ENCODE peak calls at places on chromosomes 16 and 17, in nine cellular contexts. Y is naive B cell; N is anterior cingulate cortex; M is stromal cell of bone marrow; X is fibroblast of the conjunctiva; O is activated CD4-positive, alpha-beta T cell treated with anti-CD3 and anti-CD28 coated beads for 36 hours; F is AG04450; G is NCI-H774; Q is activated T-cell treated with anti-CD3 and anti-CD28 coated beads, Interleukin-2, amount 50 U/mL, for 72 hours. H is an unnamed sample.

GRCh38 chr17:19418312-19418992 is 7.4 kb downstream of the RNF112 start:
- DNase-seq in Y (no peak), N (no peak), M (peak; percentile 68), X (no peak), O (peak; percentile 60), F (no peak), G (no peak), Q (peak; percentile 48), H (no peak)

GRCh38 chr17:17151962-17152361 is 54.2 kb downstream of the PLD6 start:
- DNase-seq in Y (no peak), N (peak; percentile 77), M (peak; percentile 96), X (peak; percentile 81), O (peak; percentile 69), F (peak; percentile 72), G (no peak), Q (peak; percentile 66), H (no peak)

GRCh38 chr17:17342242-17342945 is 39.2 kb downstream of the NT5M start:
- DNase-seq in Y (no peak), N (no peak), M (no peak), X (no peak), O (no peak), F (no peak), G (no peak), Q (no peak), H (no peak)

GRCh38 chr17:57215317-57215716 is 41.0 kb upstream of the MSI2 start:
- DNase-seq in Y (no peak), N (no peak), M (no peak), X (peak; percentile 39), O (no peak), F (no peak), G (no peak), Q (no peak), H (no peak)

GRCh38 chr17:8865811-8866210 is 1.7 kb downstream of the PIK3R6 start:
- DNase-seq in Y (no peak), N (no peak), M (no peak), X (no peak), O (no peak), F (no peak), G (no peak), Q (no peak), H (no peak)

GRCh38 chr16:50270510-50271147 is 4.3 kb downstream of the ADCY7 start:
- DNase-seq in Y (no peak), N (no peak), M (no peak), X (no peak), O (no peak), F (no peak), G (no peak), Q (no peak), H (no peak)

GRCh38 chr16:23435500-23435899 is 17.5 kb downstream of the COG7 start:
- DNase-seq in Y (peak; percentile 44), N (no peak), M (no peak), X (peak; percentile 28), O (peak; percentile 81), F (no peak), G (peak; percentile 10), Q (peak; percentile 66), H (peak; percentile 69)

GRCh38 chr17:77281024-77281903 is 140.5 kb downstream of the SEC14L1 start:
- DNase-seq in Y (peak; percentile 78), N (no peak), M (no peak), X (no peak), O (peak; percentile 79), F (no peak), G (peak; percentile 85), Q (peak; percentile 73), H (peak; percentile 26)

GRCh38 chr17:79042421-79043190 is 18.6 kb downstream of the C1QTNF1 start:
- DNase-seq in Y (peak; percentile 42), N (no peak), M (no peak), X (peak; percentile 31), O (peak; percentile 73), F (no peak), G (peak; percentile 75), Q (peak; percentile 60), H (no peak)

GRCh38 chr16:66286527-66286926 is 80.0 kb upstream of the CDH5 start:
- DNase-seq in Y (no peak), N (no peak), M (no peak), X (no peak), O (no peak), F (no peak), G (no peak), Q (no peak), H (no peak)

GRCh38 chr17:58284613-58285421 is 4.1 kb upstream of the MPO start:
- DNase-seq in Y (no peak), N (no peak), M (no peak), X (no peak), O (no peak), F (no peak), G (no peak), Q (no peak), H (no peak)

GRCh38 chr16:19284207-19284606 is 1.3 kb upstream of the CLEC19A start:
- DNase-seq in Y (no peak), N (peak; percentile 66), M (peak; percentile 1), X (no peak), O (peak; percentile 55), F (no peak), G (peak; percentile 30), Q (peak; percentile 10), H (no peak)

GRCh38 chr16:77585852-77586251 is 136.5 kb upstream of the NUDT7 start:
- DNase-seq in Y (no peak), N (no peak), M (no peak), X (no peak), O (peak; percentile 23), F (no peak), G (no peak), Q (peak; percentile 5), H (no peak)

GRCh38 chr17:78934681-78935418 is 9.7 kb upstream of the TIMP2 start:
- DNase-seq in Y (no peak), N (no peak), M (no peak), X (no peak), O (no peak), F (no peak), G (no peak), Q (no peak), H (no peak)

GRCh38 chr16:165218-165538 is 600 bp upstream of the HBM start:
- DNase-seq in Y (no peak), N (no peak), M (no peak), X (no peak), O (no peak), F (no peak), G (no peak), Q (no peak), H (no peak)

GRCh38 chr16:85523602-85524364 is 89.3 kb upstream of the GSE1 start:
- DNase-seq in Y (no peak), N (no peak), M (no peak), X (peak; percentile 22), O (no peak), F (no peak), G (no peak), Q (no peak), H (no peak)

GRCh38 chr16:1929105-1929504 is 10.9 kb upstream of the HS3ST6 start:
- DNase-seq in Y (no peak), N (no peak), M (no peak), X (no peak), O (peak; percentile 49), F (no peak), G (peak; percentile 24), Q (no peak), H (no peak)

GRCh38 chr17:76588182-76588581 is 2.5 kb upstream of the ST6GALNAC2 start:
- DNase-seq in Y (no peak), N (no peak), M (no peak), X (no peak), O (no peak), F (no peak), G (no peak), Q (no peak), H (no peak)

GRCh38 chr16:51542856-51543510 is 391.9 kb upstream of the SALL1 start:
- DNase-seq in Y (no peak), N (no peak), M (no peak), X (no peak), O (no peak), F (no peak), G (peak; percentile 71), Q (no peak), H (peak; percentile 40)

GRCh38 chr17:56350592-56350991 is 197.3 kb downstream of the ANKFN1 start:
- DNase-seq in Y (no peak), N (no peak), M (no peak), X (no peak), O (no peak), F (no peak), G (no peak), Q (no peak), H (no peak)

GRCh38 chr17:19265755-19266154 is 28.6 kb downstream of the EPN2 start:
- DNase-seq in Y (no peak), N (no peak), M (no peak), X (no peak), O (no peak), F (no peak), G (no peak), Q (no peak), H (no peak)

GRCh38 chr16:87138868-87139267 is 178.3 kb downstream of the C16orf95 start:
- DNase-seq in Y (no peak), N (no peak), M (no peak), X (no peak), O (no peak), F (no peak), G (no peak), Q (no peak), H (no peak)

H was measured in neural crest cell.